ENCODE peak calls at places on chromosomes 7 and 10, in seven cellular contexts. Q is right lobe of liver, C is heart left ventricle, G is Peyer's patch, B is IMR-90, E is breast epithelium, Y is adrenal gland. O is an unnamed sample.

GRCh38 chr7:130356760-130357611 is 12.4 kb downstream of the CPA5 start:
- DNase-seq in Q (no peak), C (no peak), G (no peak), B (peak; percentile 91), E (peak; percentile 85), Y (peak; percentile 84), O (peak; percentile 63)

GRCh38 chr7:51543801-51544553 is 227.4 kb upstream of the COBL start:
- DNase-seq in Q (no peak), C (no peak), G (no peak), B (no peak), E (no peak), Y (no peak), O (no peak)

GRCh38 chr7:42107484-42107883 is 129.5 kb downstream of the GLI3 start:
- DNase-seq in Q (no peak), C (no peak), G (no peak), B (no peak), E (no peak), Y (peak; percentile 32), O (no peak)

GRCh38 chr10:76543655-76544054 is 1094.0 kb downstream of the KCNMA1 start:
- DNase-seq in Q (no peak), C (no peak), G (no peak), B (peak; percentile 30), E (no peak), Y (no peak), O (no peak)

GRCh38 chr7:151174246-151175046 is 7.0 kb upstream of the GBX1 start:
- DNase-seq in Q (peak; percentile 41), C (no peak), G (no peak), B (peak; percentile 11), E (no peak), Y (peak; percentile 56), O (no peak)

GRCh38 chr7:128812514-128813168 is 17.6 kb upstream of the FLNC start:
- DNase-seq in Q (no peak), C (no peak), G (no peak), B (no peak), E (no peak), Y (peak; percentile 25), O (peak; percentile 65)

GRCh38 chr7:102117743-102118142 is 168.9 kb upstream of the SH2B2 start:
- DNase-seq in Q (no peak), C (no peak), G (no peak), B (peak; percentile 91), E (no peak), Y (no peak), O (no peak)

GRCh38 chr10:77606751-77607150 is 30.9 kb downstream of the KCNMA1 start:
- DNase-seq in Q (no peak), C (no peak), G (no peak), B (no peak), E (peak; percentile 68), Y (no peak), O (no peak)

GRCh38 chr10:77156406-77156879 is 481.2 kb downstream of the KCNMA1 start:
- DNase-seq in Q (no peak), C (no peak), G (no peak), B (peak; percentile 75), E (no peak), Y (no peak), O (no peak)

GRCh38 chr10:98572594-98572993 is 125.9 kb upstream of the HPS1 start:
- DNase-seq in Q (no peak), C (no peak), G (no peak), B (no peak), E (no peak), Y (no peak), O (no peak)

GRCh38 chr7:77570330-77571011 is 33.4 kb downstream of the PTPN12 start:
- DNase-seq in Q (no peak), C (no peak), G (no peak), B (peak; percentile 69), E (no peak), Y (no peak), O (no peak)

GRCh38 chr7:38222481-38223096 is 44.5 kb downstream of the STARD3NL start:
- DNase-seq in Q (no peak), C (no peak), G (no peak), B (peak; percentile 62), E (no peak), Y (no peak), O (no peak)

GRCh38 chr7:41755100-41755499 is 52.2 kb upstream of the INHBA start:
- DNase-seq in Q (no peak), C (no peak), G (no peak), B (no peak), E (no peak), Y (no peak), O (no peak)

GRCh38 chr10:112966191-112966855 is 16.3 kb downstream of the TCF7L2 start:
- DNase-seq in Q (no peak), C (no peak), G (no peak), B (no peak), E (no peak), Y (no peak), O (peak; percentile 26)

GRCh38 chr7:69837387-69838068 is 239.3 kb downstream of the AUTS2 start:
- DNase-seq in Q (no peak), C (no peak), G (no peak), B (no peak), E (no peak), Y (no peak), O (no peak)

GRCh38 chr10:119330342-119330741 is 123.0 kb downstream of the GRK5 start:
- DNase-seq in Q (no peak), C (no peak), G (no peak), B (no peak), E (no peak), Y (no peak), O (no peak)

GRCh38 chr10:118204292-118204943 is 137.7 kb downstream of the FAM204A start:
- DNase-seq in Q (no peak), C (no peak), G (no peak), B (no peak), E (no peak), Y (no peak), O (no peak)

GRCh38 chr10:127071126-127071525 is 125.3 kb downstream of the INSYN2A start:
- DNase-seq in Q (no peak), C (no peak), G (no peak), B (no peak), E (no peak), Y (no peak), O (no peak)

GRCh38 chr10:76942556-76943416 is 694.8 kb downstream of the KCNMA1 start:
- DNase-seq in Q (no peak), C (no peak), G (no peak), B (peak; percentile 29), E (no peak), Y (no peak), O (no peak)

GRCh38 chr7:41821521-41822213 is 118.8 kb upstream of the INHBA start:
- DNase-seq in Q (no peak), C (no peak), G (no peak), B (no peak), E (no peak), Y (no peak), O (no peak)

GRCh38 chr10:29714096-29714874 is 79.5 kb upstream of the SVIL start:
- DNase-seq in Q (no peak), C (no peak), G (no peak), B (peak; percentile 93), E (no peak), Y (peak; percentile 70), O (no peak)

GRCh38 chr7:158329014-158329610 is 258.5 kb downstream of the PTPRN2 start:
- DNase-seq in Q (no peak), C (no peak), G (no peak), B (no peak), E (no peak), Y (no peak), O (no peak)

GRCh38 chr7:73504920-73505319 is 17.2 kb downstream of the BAZ1B start:
- DNase-seq in Q (no peak), C (no peak), G (no peak), B (no peak), E (no peak), Y (no peak), O (no peak)

GRCh38 chr7:114740095-114740494 is 181.8 kb upstream of the MDFIC start:
- DNase-seq in Q (no peak), C (no peak), G (no peak), B (no peak), E (no peak), Y (no peak), O (no peak)

GRCh38 chr10:92691591-92692084 is 1.9 kb downstream of the HHEX start:
- DNase-seq in Q (peak; percentile 69), C (peak; percentile 85), G (peak; percentile 79), B (no peak), E (no peak), Y (peak; percentile 64), O (peak; percentile 36)
- TF ChIP-seq POLR2A in Q (peak; percentile 10), C (no peak), G (no peak), B (no peak), E (no peak), Y (no peak), O (peak; percentile 36)

GRCh38 chr10:49113741-49114141 is 1.6 kb downstream of the VSTM4 start:
- DNase-seq in Q (no peak), C (peak; percentile 16), G (no peak), B (peak; percentile 47), E (no peak), Y (peak; percentile 59), O (no peak)
- H3K27me3 ChIP-seq in Q (no peaks in the 10 kb centered on the region), C (no peaks in the 10 kb centered on the region), G (no peaks in the 10 kb centered on the region), B (no peaks in the 10 kb centered on the region), E (no peaks in the 10 kb centered on the region), Y (no peaks in the 10 kb centered on the region), O (no peaks in the 10 kb centered on the region)

GRCh38 chr10:128286413-128287097 is 160.3 kb upstream of the MKI67 start:
- DNase-seq in Q (no peak), C (no peak), G (no peak), B (no peak), E (no peak), Y (no peak), O (no peak)
- H3K4me3 ChIP-seq in Q (no peak overlapping the region), C (no peak overlapping the region), G (no peak overlapping the region), B (no peak overlapping the region), E (no peak overlapping the region), Y (no peak overlapping the region), O (no peak overlapping the region)

GRCh38 chr7:95549818-95550529 is 46.3 kb downstream of the PDK4 start:
- DNase-seq in Q (peak; percentile 96), C (peak; percentile 79), G (peak; percentile 47), B (peak; percentile 74), E (peak; percentile 86), Y (peak; percentile 95), O (peak; percentile 97)
- TF ChIP-seq POLR2A in Q (peak; percentile 64), C (no peak), G (peak; percentile 87), B (no peak), E (peak; percentile 29), Y (peak; percentile 44), O (peak; percentile 84)

GRCh38 chr10:133241501-133242205 is 4.0 kb downstream of the VENTX start:
- DNase-seq in Q (no peak), C (no peak), G (peak; percentile 46), B (no peak), E (no peak), Y (no peak), O (no peak)
- H3K27me3 ChIP-seq in Q (no peaks in the 10 kb centered on the region), C (peaks cover 92% of the 10 kb centered on the region), G (no peaks in the 10 kb centered on the region), B (peaks cover 49% of the 10 kb centered on the region), E (peaks cover 18% of the 10 kb centered on the region), Y (peaks cover 23% of the 10 kb centered on the region), O (peaks cover 56% of the 10 kb centered on the region)

GRCh38 chr10:24579448-24579847 is 144.2 kb downstream of the ARHGAP21 start:
- DNase-seq in Q (no peak), C (no peak), G (no peak), B (no peak), E (no peak), Y (no peak), O (no peak)
- H3K4me3 ChIP-seq in Q (no peak overlapping the region), C (no peak overlapping the region), G (no peak overlapping the region), B (no peak overlapping the region), E (no peak overlapping the region), Y (no peak overlapping the region), O (no peak overlapping the region)

O was measured in gastrocnemius medialis.